ENCODE peak calls at places on chromosome 5, in nine cellular contexts. One of them, this sample, is unnamed. For H3K36me3, the result is how much of the 10 kb centered on the place peaks cover.

GRCh38 chr5:2958976-2959375 is 207.5 kb upstream of the IRX2 start:
- DNase-seq in suprapubic skin: no peak
- DNase-seq in psoas muscle: no peak
- DNase-seq in osteoblast: no peak
- DNase-seq in heart left ventricle: no peak
- DNase-seq in uterus: no peak
- DNase-seq in PC-3: no peak
- DNase-seq in adrenal gland: no peak
- DNase-seq in heart right ventricle: no peak
- DNase-seq in this sample: no peak

GRCh38 chr5:147504001-147504400 is 5.9 kb downstream of the DPYSL3 start:
- DNase-seq in suprapubic skin: no peak
- DNase-seq in psoas muscle: no peak
- DNase-seq in osteoblast: peak
- DNase-seq in heart left ventricle: peak
- DNase-seq in uterus: peak
- DNase-seq in PC-3: no peak
- DNase-seq in adrenal gland: no peak
- DNase-seq in heart right ventricle: peak
- DNase-seq in this sample: no peak

GRCh38 chr5:39266442-39266841 is 47.1 kb upstream of the FYB1 start:
- DNase-seq in suprapubic skin: no peak
- DNase-seq in psoas muscle: no peak
- DNase-seq in osteoblast: no peak
- DNase-seq in heart left ventricle: no peak
- DNase-seq in uterus: no peak
- DNase-seq in PC-3: peak
- DNase-seq in adrenal gland: no peak
- DNase-seq in heart right ventricle: no peak
- DNase-seq in this sample: peak

GRCh38 chr5:134184155-134185135 is 7.7 kb upstream of the SKP1 start:
- DNase-seq in suprapubic skin: no peak
- DNase-seq in psoas muscle: peak
- DNase-seq in osteoblast: peak
- DNase-seq in heart left ventricle: peak
- DNase-seq in uterus: peak
- DNase-seq in PC-3: peak
- DNase-seq in adrenal gland: peak
- DNase-seq in heart right ventricle: peak
- DNase-seq in this sample: no peak

GRCh38 chr5:12901696-12902095 is 997.5 kb upstream of the CTNND2 start:
- DNase-seq in suprapubic skin: no peak
- DNase-seq in psoas muscle: no peak
- DNase-seq in osteoblast: no peak
- DNase-seq in heart left ventricle: no peak
- DNase-seq in uterus: no peak
- DNase-seq in PC-3: peak
- DNase-seq in adrenal gland: no peak
- DNase-seq in heart right ventricle: no peak
- DNase-seq in this sample: no peak

GRCh38 chr5:175709276-175709781 is 51.5 kb downstream of the HRH2 start:
- DNase-seq in suprapubic skin: peak
- DNase-seq in psoas muscle: no peak
- DNase-seq in osteoblast: no peak
- DNase-seq in heart left ventricle: no peak
- DNase-seq in uterus: no peak
- DNase-seq in PC-3: no peak
- DNase-seq in adrenal gland: no peak
- DNase-seq in heart right ventricle: no peak
- DNase-seq in this sample: no peak

GRCh38 chr5:175728885-175729828 is 71.3 kb downstream of the HRH2 start:
- DNase-seq in suprapubic skin: no peak
- DNase-seq in psoas muscle: no peak
- DNase-seq in osteoblast: no peak
- DNase-seq in heart left ventricle: no peak
- DNase-seq in uterus: no peak
- DNase-seq in PC-3: no peak
- DNase-seq in adrenal gland: no peak
- DNase-seq in heart right ventricle: no peak
- DNase-seq in this sample: no peak

GRCh38 chr5:98455660-98456059 is 317.8 kb upstream of the RGMB start:
- DNase-seq in suprapubic skin: no peak
- DNase-seq in psoas muscle: no peak
- DNase-seq in osteoblast: no peak
- DNase-seq in heart left ventricle: no peak
- DNase-seq in uterus: no peak
- DNase-seq in PC-3: peak
- DNase-seq in adrenal gland: no peak
- DNase-seq in heart right ventricle: no peak
- DNase-seq in this sample: no peak

GRCh38 chr5:16617272-16617973 is 626 bp upstream of the RETREG1 start:
- DNase-seq in suprapubic skin: no peak
- DNase-seq in psoas muscle: no peak
- DNase-seq in osteoblast: no peak
- DNase-seq in heart left ventricle: peak
- DNase-seq in uterus: no peak
- DNase-seq in PC-3: no peak
- DNase-seq in adrenal gland: no peak
- DNase-seq in heart right ventricle: peak
- DNase-seq in this sample: no peak

GRCh38 chr5:9207820-9208418 is 338.0 kb downstream of the SEMA5A start:
- DNase-seq in suprapubic skin: no peak
- DNase-seq in psoas muscle: no peak
- DNase-seq in osteoblast: peak
- DNase-seq in heart left ventricle: no peak
- DNase-seq in uterus: no peak
- DNase-seq in PC-3: peak
- DNase-seq in adrenal gland: no peak
- DNase-seq in heart right ventricle: no peak
- DNase-seq in this sample: no peak

GRCh38 chr5:126445502-126446174 is 22.4 kb downstream of the GRAMD2B start:
- DNase-seq in suprapubic skin: no peak
- DNase-seq in psoas muscle: no peak
- DNase-seq in osteoblast: no peak
- DNase-seq in heart left ventricle: no peak
- DNase-seq in uterus: no peak
- DNase-seq in PC-3: peak
- DNase-seq in adrenal gland: no peak
- DNase-seq in heart right ventricle: no peak
- DNase-seq in this sample: no peak

GRCh38 chr5:158287643-158288228 is 428.8 kb upstream of the CLINT1 start:
- DNase-seq in suprapubic skin: no peak
- DNase-seq in psoas muscle: no peak
- DNase-seq in osteoblast: no peak
- DNase-seq in heart left ventricle: no peak
- DNase-seq in uterus: peak
- DNase-seq in PC-3: peak
- DNase-seq in adrenal gland: no peak
- DNase-seq in heart right ventricle: no peak
- DNase-seq in this sample: peak

GRCh38 chr5:95673076-95673475 is 9.7 kb downstream of the SPATA9 start:
- DNase-seq in suprapubic skin: no peak
- DNase-seq in psoas muscle: peak
- DNase-seq in osteoblast: no peak
- DNase-seq in heart left ventricle: peak
- DNase-seq in uterus: no peak
- DNase-seq in PC-3: no peak
- DNase-seq in adrenal gland: peak
- DNase-seq in heart right ventricle: peak
- DNase-seq in this sample: peak

GRCh38 chr5:67165524-67166459 is 30.8 kb downstream of the CD180 start:
- DNase-seq in suprapubic skin: peak
- DNase-seq in psoas muscle: peak
- DNase-seq in osteoblast: peak
- DNase-seq in heart left ventricle: peak
- DNase-seq in uterus: peak
- DNase-seq in PC-3: peak
- DNase-seq in adrenal gland: peak
- DNase-seq in heart right ventricle: peak
- DNase-seq in this sample: no peak
- H3K4me3 ChIP-seq in suprapubic skin: peak
- H3K4me3 ChIP-seq in psoas muscle: peak
- H3K4me3 ChIP-seq in osteoblast: peak
- H3K4me3 ChIP-seq in heart left ventricle: peak
- H3K4me3 ChIP-seq in uterus: no peak
- H3K4me3 ChIP-seq in PC-3: no peak
- H3K4me3 ChIP-seq in adrenal gland: no peak
- H3K4me3 ChIP-seq in heart right ventricle: peak
- H3K4me3 ChIP-seq in this sample: no peak

DNA sequence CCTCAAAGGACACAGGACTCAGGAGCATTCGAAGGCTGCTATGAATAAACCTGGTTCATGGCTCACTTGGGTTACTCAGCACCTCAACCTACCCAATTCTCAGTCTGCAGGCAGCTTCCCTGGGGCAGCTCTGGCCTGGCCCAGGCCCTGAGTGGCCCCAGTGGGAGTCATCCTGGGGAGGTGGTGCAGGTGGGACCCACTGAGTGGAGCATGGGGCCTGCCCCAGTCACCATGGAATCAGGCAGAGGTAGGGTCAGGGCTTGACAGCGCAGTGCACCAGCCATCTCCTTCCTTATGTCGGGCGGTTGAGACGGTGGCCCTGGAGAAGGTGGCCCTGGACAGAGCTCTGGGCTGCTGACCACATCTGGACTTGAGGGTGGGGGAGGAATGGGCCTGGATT is 19.2 kb downstream of the PLEKHG4B start:
- DNase-seq in suprapubic skin: no peak
- DNase-seq in psoas muscle: no peak
- DNase-seq in osteoblast: no peak
- DNase-seq in heart left ventricle: no peak
- DNase-seq in uterus: no peak
- DNase-seq in PC-3: no peak
- DNase-seq in adrenal gland: no peak
- DNase-seq in heart right ventricle: no peak
- DNase-seq in this sample: no peak
- H3K36me3 ChIP-seq in suprapubic skin: under half
- H3K36me3 ChIP-seq in psoas muscle: under half
- H3K36me3 ChIP-seq in osteoblast: under half
- H3K36me3 ChIP-seq in heart left ventricle: under half
- H3K36me3 ChIP-seq in uterus: under half
- H3K36me3 ChIP-seq in PC-3: under half
- H3K36me3 ChIP-seq in adrenal gland: under half
- H3K36me3 ChIP-seq in heart right ventricle: under half
- H3K36me3 ChIP-seq in this sample: under half

GRCh38 chr5:84445049-84445685 is 60.5 kb upstream of the EDIL3 start:
- DNase-seq in suprapubic skin: no peak
- DNase-seq in psoas muscle: no peak
- DNase-seq in osteoblast: peak
- DNase-seq in heart left ventricle: no peak
- DNase-seq in uterus: no peak
- DNase-seq in PC-3: peak
- DNase-seq in adrenal gland: no peak
- DNase-seq in heart right ventricle: no peak
- DNase-seq in this sample: no peak

GRCh38 chr5:84453405-84453804 is 68.7 kb upstream of the EDIL3 start:
- DNase-seq in suprapubic skin: no peak
- DNase-seq in psoas muscle: no peak
- DNase-seq in osteoblast: no peak
- DNase-seq in heart left ventricle: no peak
- DNase-seq in uterus: no peak
- DNase-seq in PC-3: no peak
- DNase-seq in adrenal gland: no peak
- DNase-seq in heart right ventricle: no peak
- DNase-seq in this sample: no peak

GRCh38 chr5:84450617-84451414 is 66.1 kb upstream of the EDIL3 start:
- DNase-seq in suprapubic skin: no peak
- DNase-seq in psoas muscle: no peak
- DNase-seq in osteoblast: peak
- DNase-seq in heart left ventricle: no peak
- DNase-seq in uterus: no peak
- DNase-seq in PC-3: peak
- DNase-seq in adrenal gland: no peak
- DNase-seq in heart right ventricle: no peak
- DNase-seq in this sample: no peak
- TF ChIP-seq CTCF in suprapubic skin: no peak
- TF ChIP-seq CTCF in psoas muscle: no peak
- TF ChIP-seq CTCF in osteoblast: peak
- TF ChIP-seq CTCF in heart left ventricle: no peak
- TF ChIP-seq CTCF in uterus: no peak
- TF ChIP-seq CTCF in PC-3: peak
- TF ChIP-seq CTCF in adrenal gland: no peak
- TF ChIP-seq CTCF in heart right ventricle: peak
- TF ChIP-seq CTCF in this sample: no peak

DNA sequence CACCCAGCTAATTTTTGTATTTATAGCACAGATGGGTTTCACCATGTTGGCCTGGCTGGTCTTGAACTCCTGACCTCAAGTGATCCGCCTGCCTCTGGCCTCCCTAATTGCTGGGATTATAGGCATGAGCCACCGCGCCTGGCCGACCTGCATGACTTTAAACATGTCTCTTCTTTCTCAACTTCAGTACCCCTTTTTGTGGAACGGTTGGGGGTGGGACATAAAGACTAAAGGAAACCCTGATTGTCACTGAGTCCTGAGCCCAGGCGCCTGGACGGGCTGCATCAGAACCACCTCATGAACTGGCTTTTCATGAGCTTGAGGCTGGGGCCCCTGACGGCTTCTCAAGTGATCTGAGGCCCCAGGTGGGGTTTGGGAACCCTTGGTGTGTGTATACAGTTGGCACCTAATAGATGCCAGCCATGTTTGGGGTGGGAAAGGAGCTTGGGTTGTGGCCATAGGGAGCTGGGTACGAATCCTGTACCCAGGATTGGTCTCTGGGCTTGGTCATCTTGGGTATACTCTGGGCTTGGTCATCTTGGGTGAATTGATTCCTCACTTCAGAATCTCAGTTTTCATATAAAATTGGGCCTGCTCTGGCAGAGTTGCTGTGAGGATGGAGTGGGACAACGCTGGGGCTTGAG is 2.2 kb downstream of the GRK6 start:
- DNase-seq in suprapubic skin: no peak
- DNase-seq in psoas muscle: no peak
- DNase-seq in osteoblast: no peak
- DNase-seq in heart left ventricle: no peak
- DNase-seq in uterus: no peak
- DNase-seq in PC-3: no peak
- DNase-seq in adrenal gland: no peak
- DNase-seq in heart right ventricle: no peak
- DNase-seq in this sample: no peak
- H3K4me3 ChIP-seq in suprapubic skin: peak
- H3K4me3 ChIP-seq in psoas muscle: peak
- H3K4me3 ChIP-seq in osteoblast: no peak
- H3K4me3 ChIP-seq in heart left ventricle: no peak
- H3K4me3 ChIP-seq in uterus: no peak
- H3K4me3 ChIP-seq in PC-3: no peak
- H3K4me3 ChIP-seq in adrenal gland: no peak
- H3K4me3 ChIP-seq in heart right ventricle: no peak
- H3K4me3 ChIP-seq in this sample: no peak